ENCODE peak calls at places on chromosomes 4 and X, in five cellular contexts. One of them, this sample, is unnamed.

GRCh38 chr4:25658777-25659176 is 3.1 kb downstream of the SLC34A2 start:
- ATAC-seq in GM12878: no peak
- ATAC-seq in upper lobe of left lung: no peak
- ATAC-seq in GM23338: no peak
- ATAC-seq in HCT116: no peak
- ATAC-seq in this sample: no peak

GRCh38 chr4:87044511-87045369 is 109.9 kb downstream of the AFF1 start:
- ATAC-seq in GM12878: no peak
- ATAC-seq in upper lobe of left lung: no peak
- ATAC-seq in GM23338: peak
- ATAC-seq in HCT116: no peak
- ATAC-seq in this sample: no peak

GRCh38 chr4:23770011-23770410 is 119.8 kb downstream of the PPARGC1A start:
- ATAC-seq in GM12878: no peak
- ATAC-seq in upper lobe of left lung: no peak
- ATAC-seq in GM23338: no peak
- ATAC-seq in HCT116: no peak
- ATAC-seq in this sample: no peak

GRCh38 chr4:69057620-69058409 is 38.5 kb upstream of the UGT2B7 start:
- ATAC-seq in GM12878: peak
- ATAC-seq in upper lobe of left lung: peak
- ATAC-seq in GM23338: peak
- ATAC-seq in HCT116: no peak
- ATAC-seq in this sample: no peak

GRCh38 chr4:125313497-125313896 is 1.3 kb upstream of the FAT4 start:
- ATAC-seq in GM12878: peak
- ATAC-seq in upper lobe of left lung: no peak
- ATAC-seq in GM23338: peak
- ATAC-seq in HCT116: peak
- ATAC-seq in this sample: no peak

GRCh38 chr4:11438647-11439046 is 10.0 kb upstream of the HS3ST1 start:
- ATAC-seq in GM12878: no peak
- ATAC-seq in upper lobe of left lung: no peak
- ATAC-seq in GM23338: no peak
- ATAC-seq in HCT116: no peak
- ATAC-seq in this sample: no peak

GRCh38 chr4:145774473-145774872 is 94.5 kb downstream of the C4orf51 start:
- ATAC-seq in GM12878: no peak
- ATAC-seq in upper lobe of left lung: no peak
- ATAC-seq in GM23338: no peak
- ATAC-seq in HCT116: no peak
- ATAC-seq in this sample: no peak

GRCh38 chrX:24014388-24015018 is 12.5 kb downstream of the KLHL15 start:
- ATAC-seq in GM12878: peak
- ATAC-seq in upper lobe of left lung: no peak
- ATAC-seq in GM23338: no peak
- ATAC-seq in HCT116: no peak
- ATAC-seq in this sample: no peak

GRCh38 chrX:128818690-128819089 is 704.6 kb downstream of the SMARCA1 start:
- ATAC-seq in GM12878: no peak
- ATAC-seq in upper lobe of left lung: no peak
- ATAC-seq in GM23338: no peak
- ATAC-seq in HCT116: no peak
- ATAC-seq in this sample: no peak

GRCh38 chr4:176794651-176795050 is 1.9 kb upstream of the VEGFC start:
- ATAC-seq in GM12878: no peak
- ATAC-seq in upper lobe of left lung: no peak
- ATAC-seq in GM23338: no peak
- ATAC-seq in HCT116: no peak
- ATAC-seq in this sample: no peak

GRCh38 chrX:39750798-39751197 is 347.0 kb downstream of the BCOR start:
- ATAC-seq in GM12878: no peak
- ATAC-seq in upper lobe of left lung: no peak
- ATAC-seq in GM23338: no peak
- ATAC-seq in HCT116: no peak
- ATAC-seq in this sample: no peak

GRCh38 chr4:145298885-145299284 is 118.5 kb upstream of the OTUD4 start:
- ATAC-seq in GM12878: peak
- ATAC-seq in upper lobe of left lung: no peak
- ATAC-seq in GM23338: no peak
- ATAC-seq in HCT116: peak
- ATAC-seq in this sample: no peak

GRCh38 chrX:151981129-151981528 is 6.7 kb upstream of the GABRE start:
- ATAC-seq in GM12878: no peak
- ATAC-seq in upper lobe of left lung: no peak
- ATAC-seq in GM23338: no peak
- ATAC-seq in HCT116: peak
- ATAC-seq in this sample: no peak

GRCh38 chr4:1379351-1379781 is 26.9 kb downstream of the NKX1-1 start:
- ATAC-seq in GM12878: no peak
- ATAC-seq in upper lobe of left lung: no peak
- ATAC-seq in GM23338: no peak
- ATAC-seq in HCT116: no peak
- ATAC-seq in this sample: no peak

GRCh38 chr4:155707251-155707650 is 40.6 kb downstream of the GUCY1A1 start:
- ATAC-seq in GM12878: no peak
- ATAC-seq in upper lobe of left lung: no peak
- ATAC-seq in GM23338: no peak
- ATAC-seq in HCT116: no peak
- ATAC-seq in this sample: no peak

GRCh38 chrX:26918633-26919032 is 544.5 kb downstream of the PPP4R3C start:
- ATAC-seq in GM12878: peak
- ATAC-seq in upper lobe of left lung: no peak
- ATAC-seq in GM23338: peak
- ATAC-seq in HCT116: peak
- ATAC-seq in this sample: no peak

GRCh38 chr4:56210397-56210796 is 176.9 kb downstream of the AASDH start:
- ATAC-seq in GM12878: no peak
- ATAC-seq in upper lobe of left lung: no peak
- ATAC-seq in GM23338: peak
- ATAC-seq in HCT116: no peak
- ATAC-seq in this sample: no peak

GRCh38 chrX:75784689-75785491 is at the start of gene MAGEE2:
- ATAC-seq in GM12878: no peak
- ATAC-seq in upper lobe of left lung: peak
- ATAC-seq in GM23338: no peak
- ATAC-seq in HCT116: no peak
- ATAC-seq in this sample: no peak

GRCh38 chrX:53435997-53436396 is 1.8 kb upstream of the HSD17B10 start:
- ATAC-seq in GM12878: peak
- ATAC-seq in upper lobe of left lung: peak
- ATAC-seq in GM23338: peak
- ATAC-seq in HCT116: peak
- ATAC-seq in this sample: no peak

DNA sequence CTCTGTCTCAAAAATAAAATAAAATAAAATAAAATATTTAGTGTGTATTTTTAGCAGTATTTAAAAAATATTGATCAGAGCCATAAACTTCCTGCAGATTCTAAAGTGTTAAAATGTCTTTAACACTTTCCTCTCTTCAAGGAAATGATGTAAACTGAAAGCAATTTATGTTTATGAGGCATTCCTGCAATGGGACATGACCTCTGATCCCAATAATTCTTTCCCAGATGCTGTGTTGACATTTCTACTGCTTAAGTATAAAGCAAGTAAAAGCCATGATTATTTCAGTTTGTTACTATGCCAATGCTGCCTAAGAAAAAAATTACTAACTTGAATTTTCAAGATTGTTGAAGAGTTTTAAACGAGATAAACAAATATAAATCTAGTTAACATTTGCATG is 29.0 kb downstream of the COQ2 start:
- ATAC-seq in GM12878: no peak
- ATAC-seq in upper lobe of left lung: no peak
- ATAC-seq in GM23338: no peak
- ATAC-seq in HCT116: no peak
- ATAC-seq in this sample: no peak
- TF ChIP-seq POLR2AphosphoS5 in GM12878: no peak
- TF ChIP-seq POLR2AphosphoS5 in upper lobe of left lung: no peak
- TF ChIP-seq POLR2AphosphoS5 in GM23338: no peak
- TF ChIP-seq POLR2AphosphoS5 in HCT116: no peak
- TF ChIP-seq POLR2AphosphoS5 in this sample: peak

GRCh38 chrX:119570351-119570835 is 4.0 kb upstream of the UBE2A start:
- ATAC-seq in GM12878: no peak
- ATAC-seq in upper lobe of left lung: no peak
- ATAC-seq in GM23338: no peak
- ATAC-seq in HCT116: no peak
- ATAC-seq in this sample: no peak

GRCh38 chrX:119573840-119574393 is 446 bp upstream of the UBE2A start:
- ATAC-seq in GM12878: peak
- ATAC-seq in upper lobe of left lung: peak
- ATAC-seq in GM23338: peak
- ATAC-seq in HCT116: peak
- ATAC-seq in this sample: peak

GRCh38 chrX:119579414-119579813 is 5.1 kb downstream of the UBE2A start:
- ATAC-seq in GM12878: peak
- ATAC-seq in upper lobe of left lung: no peak
- ATAC-seq in GM23338: no peak
- ATAC-seq in HCT116: no peak
- ATAC-seq in this sample: no peak

GRCh38 chrX:119573222-119573621 is 1.1 kb upstream of the UBE2A start:
- ATAC-seq in GM12878: no peak
- ATAC-seq in upper lobe of left lung: no peak
- ATAC-seq in GM23338: no peak
- ATAC-seq in HCT116: no peak
- ATAC-seq in this sample: no peak

GRCh38 chrX:119574394-119575266 is at the start of gene UBE2A:
- ATAC-seq in GM12878: peak
- ATAC-seq in upper lobe of left lung: peak
- ATAC-seq in GM23338: peak
- ATAC-seq in HCT116: peak
- ATAC-seq in this sample: peak
- TF ChIP-seq POLR2AphosphoS5 in GM12878: peak
- TF ChIP-seq POLR2AphosphoS5 in upper lobe of left lung: peak
- TF ChIP-seq POLR2AphosphoS5 in GM23338: peak
- TF ChIP-seq POLR2AphosphoS5 in HCT116: peak
- TF ChIP-seq POLR2AphosphoS5 in this sample: peak

DNA sequence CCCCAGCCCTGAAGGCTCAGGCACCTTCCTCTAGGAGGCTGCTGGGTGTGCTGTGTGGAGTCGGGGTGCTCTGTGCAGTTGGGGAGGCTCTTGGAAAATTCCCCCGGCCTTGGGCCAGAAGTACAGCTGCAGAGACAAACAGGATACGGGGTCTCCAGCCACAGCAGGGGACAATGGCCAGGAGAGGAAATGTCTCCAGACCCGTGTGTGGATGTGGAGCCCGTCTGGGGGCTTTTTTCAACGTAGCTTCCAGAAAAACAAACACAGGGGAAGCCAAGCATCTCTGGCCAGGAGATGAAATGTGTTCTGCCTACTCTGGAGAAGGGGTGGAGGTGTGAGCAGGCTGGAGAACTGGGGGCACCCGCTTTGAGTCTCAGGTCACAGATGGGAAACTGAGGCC is 3.7 kb upstream of the SH3TC1 start:
- ATAC-seq in GM12878: no peak
- ATAC-seq in upper lobe of left lung: no peak
- ATAC-seq in GM23338: no peak
- ATAC-seq in HCT116: no peak
- ATAC-seq in this sample: no peak
- TF ChIP-seq POLR2AphosphoS5 in GM12878: no peak
- TF ChIP-seq POLR2AphosphoS5 in upper lobe of left lung: no peak
- TF ChIP-seq POLR2AphosphoS5 in GM23338: no peak
- TF ChIP-seq POLR2AphosphoS5 in HCT116: no peak
- TF ChIP-seq POLR2AphosphoS5 in this sample: no peak

GRCh38 chr4:122842984-122843531 is 16.4 kb downstream of the FGF2 start:
- ATAC-seq in GM12878: no peak
- ATAC-seq in upper lobe of left lung: no peak
- ATAC-seq in GM23338: no peak
- ATAC-seq in HCT116: peak
- ATAC-seq in this sample: peak
- TF ChIP-seq POLR2AphosphoS5 in GM12878: no peak
- TF ChIP-seq POLR2AphosphoS5 in upper lobe of left lung: no peak
- TF ChIP-seq POLR2AphosphoS5 in GM23338: no peak
- TF ChIP-seq POLR2AphosphoS5 in HCT116: no peak
- TF ChIP-seq POLR2AphosphoS5 in this sample: peak

GRCh38 chrX:153032397-153033118 is 23.7 kb upstream of the PNMA3 start:
- ATAC-seq in GM12878: peak
- ATAC-seq in upper lobe of left lung: peak
- ATAC-seq in GM23338: peak
- ATAC-seq in HCT116: peak
- ATAC-seq in this sample: peak
- TF ChIP-seq POLR2AphosphoS5 in GM12878: no peak
- TF ChIP-seq POLR2AphosphoS5 in upper lobe of left lung: no peak
- TF ChIP-seq POLR2AphosphoS5 in GM23338: no peak
- TF ChIP-seq POLR2AphosphoS5 in HCT116: no peak
- TF ChIP-seq POLR2AphosphoS5 in this sample: no peak

DNA sequence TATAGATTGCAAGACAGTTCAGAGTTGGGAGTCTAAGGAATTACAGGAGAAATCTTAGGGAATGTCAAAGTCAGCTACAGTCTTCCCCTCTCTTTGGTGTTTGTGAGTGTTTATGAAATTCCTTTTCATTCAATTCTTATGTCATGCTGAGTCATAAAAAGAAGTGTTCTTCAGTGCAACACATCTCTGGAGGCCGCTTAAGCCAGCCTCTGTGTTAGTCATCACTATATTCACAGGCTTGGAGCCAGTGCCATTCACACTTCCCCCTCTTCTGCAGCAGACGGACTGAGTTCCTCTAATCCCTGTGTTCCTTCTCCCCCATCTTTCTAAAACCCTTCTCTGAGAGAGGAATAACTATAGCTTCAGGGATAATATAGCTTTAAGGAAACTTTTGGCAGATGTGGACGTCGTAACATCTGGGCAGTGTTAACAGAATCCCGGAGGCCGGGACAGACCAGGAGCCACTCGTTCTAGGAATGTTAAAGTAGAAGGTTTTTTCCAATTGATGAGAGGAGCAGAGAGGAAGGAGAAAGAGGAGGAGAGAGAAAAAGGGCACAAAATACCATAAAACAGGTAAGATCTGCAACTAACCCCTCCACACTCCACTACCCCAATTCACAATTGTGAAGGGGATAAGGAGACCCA is at the start of gene SRPX2:
- ATAC-seq in GM12878: no peak
- ATAC-seq in upper lobe of left lung: peak
- ATAC-seq in GM23338: no peak
- ATAC-seq in HCT116: peak
- ATAC-seq in this sample: peak
- TF ChIP-seq POLR2AphosphoS5 in GM12878: no peak
- TF ChIP-seq POLR2AphosphoS5 in upper lobe of left lung: peak
- TF ChIP-seq POLR2AphosphoS5 in GM23338: no peak
- TF ChIP-seq POLR2AphosphoS5 in HCT116: peak
- TF ChIP-seq POLR2AphosphoS5 in this sample: peak

GRCh38 chr4:7786517-7786916 is 153.1 kb downstream of the AFAP1 start:
- ATAC-seq in GM12878: no peak
- ATAC-seq in upper lobe of left lung: no peak
- ATAC-seq in GM23338: no peak
- ATAC-seq in HCT116: no peak
- ATAC-seq in this sample: no peak

GRCh38 chr4:7787067-7787466 is 152.6 kb downstream of the AFAP1 start:
- ATAC-seq in GM12878: no peak
- ATAC-seq in upper lobe of left lung: no peak
- ATAC-seq in GM23338: no peak
- ATAC-seq in HCT116: no peak
- ATAC-seq in this sample: no peak

GRCh38 chr4:7788193-7788592 is 151.5 kb downstream of the AFAP1 start:
- ATAC-seq in GM12878: no peak
- ATAC-seq in upper lobe of left lung: no peak
- ATAC-seq in GM23338: peak
- ATAC-seq in HCT116: no peak
- ATAC-seq in this sample: no peak

GRCh38 chr4:7787681-7788141 is 151.9 kb downstream of the AFAP1 start:
- ATAC-seq in GM12878: no peak
- ATAC-seq in upper lobe of left lung: no peak
- ATAC-seq in GM23338: peak
- ATAC-seq in HCT116: no peak
- ATAC-seq in this sample: no peak

GRCh38 chr4:7788687-7789425 is 150.8 kb downstream of the AFAP1 start:
- ATAC-seq in GM12878: no peak
- ATAC-seq in upper lobe of left lung: peak
- ATAC-seq in GM23338: no peak
- ATAC-seq in HCT116: no peak
- ATAC-seq in this sample: peak
- TF ChIP-seq POLR2AphosphoS5 in GM12878: no peak
- TF ChIP-seq POLR2AphosphoS5 in upper lobe of left lung: no peak
- TF ChIP-seq POLR2AphosphoS5 in GM23338: no peak
- TF ChIP-seq POLR2AphosphoS5 in HCT116: no peak
- TF ChIP-seq POLR2AphosphoS5 in this sample: no peak

This sample was measured in gastroesophageal sphincter.